ENCODE peak calls at places on chromosomes 1 and 21, in seven cellular contexts. W, L, D, X, S, G and B are unnamed samples. For H3K9me3, the result is how much of the 10 kb centered on the place peaks cover.

GRCh38 chr1:30847358-30847972 is 61.1 kb downstream of the SDC3 start:
- DNase-seq in W (no peak), L (peak), D (no peak), X (peak), S (peak), G (peak), B (peak)

GRCh38 chr1:212288614-212289013 is 3.4 kb downstream of the PPP2R5A start:
- DNase-seq in W (no peak), L (no peak), D (no peak), X (no peak), S (peak), G (no peak), B (no peak)

GRCh38 chr1:45498279-45498678 is 1.6 kb downstream of the CCDC163 start:
- DNase-seq in W (no peak), L (no peak), D (no peak), X (no peak), S (no peak), G (no peak), B (no peak)

GRCh38 chr1:223225481-223225880 is 82.4 kb upstream of the TLR5 start:
- DNase-seq in W (no peak), L (no peak), D (no peak), X (peak), S (no peak), G (no peak), B (no peak)

GRCh38 chr21:29125199-29125598 is 5.2 kb upstream of the MAP3K7CL start:
- DNase-seq in W (no peak), L (no peak), D (no peak), X (no peak), S (no peak), G (no peak), B (no peak)

GRCh38 chr21:29215709-29216108 is 83.0 kb upstream of the BACH1 start:
- DNase-seq in W (no peak), L (peak), D (no peak), X (no peak), S (no peak), G (no peak), B (no peak)

GRCh38 chr1:54498383-54499096 is 49.5 kb upstream of the ACOT11 start:
- DNase-seq in W (no peak), L (no peak), D (no peak), X (no peak), S (no peak), G (no peak), B (no peak)

GRCh38 chr1:184150776-184151531 is 99.4 kb downstream of the TSEN15 start:
- DNase-seq in W (no peak), L (no peak), D (peak), X (no peak), S (peak), G (no peak), B (no peak)

GRCh38 chr1:158150512-158150911 is 30.2 kb upstream of the CD1D start:
- DNase-seq in W (no peak), L (no peak), D (no peak), X (no peak), S (no peak), G (no peak), B (no peak)

GRCh38 chr1:200925821-200926220 is 31.1 kb downstream of the INAVA start:
- DNase-seq in W (no peak), L (no peak), D (no peak), X (no peak), S (peak), G (no peak), B (no peak)

GRCh38 chr1:16071614-16072013 is 1.8 kb downstream of the FAM131C start:
- DNase-seq in W (no peak), L (no peak), D (no peak), X (no peak), S (no peak), G (no peak), B (no peak)

GRCh38 chr1:226655251-226656163 is 83.6 kb downstream of the ITPKB start:
- DNase-seq in W (no peak), L (no peak), D (no peak), X (peak), S (no peak), G (no peak), B (no peak)

GRCh38 chr1:109198043-109198695 is 15.5 kb upstream of the SARS1 start:
- DNase-seq in W (no peak), L (no peak), D (peak), X (no peak), S (peak), G (no peak), B (no peak)

GRCh38 chr1:89466307-89466925 is 58.2 kb upstream of the LRRC8B start:
- DNase-seq in W (no peak), L (no peak), D (no peak), X (no peak), S (peak), G (no peak), B (no peak)

GRCh38 chr1:82086739-82087138 is 286.0 kb downstream of the ADGRL2 start:
- DNase-seq in W (no peak), L (no peak), D (no peak), X (no peak), S (no peak), G (no peak), B (no peak)

GRCh38 chr1:180548686-180549326 is 10.0 kb upstream of the OVAAL start:
- DNase-seq in W (no peak), L (no peak), D (no peak), X (no peak), S (no peak), G (no peak), B (no peak)

GRCh38 chr1:182280521-182280920 is 111.1 kb downstream of the GLUL start:
- DNase-seq in W (no peak), L (no peak), D (no peak), X (no peak), S (no peak), G (no peak), B (no peak)

GRCh38 chr1:36699113-36699512 is 216.4 kb upstream of the CSF3R start:
- DNase-seq in W (no peak), L (no peak), D (no peak), X (no peak), S (no peak), G (no peak), B (no peak)

GRCh38 chr21:24456358-24456757 is 1150.9 kb downstream of the MRPL39 start:
- DNase-seq in W (no peak), L (no peak), D (no peak), X (no peak), S (no peak), G (no peak), B (no peak)

GRCh38 chr1:47853059-47853458 is 144.1 kb downstream of the TRABD2B start:
- DNase-seq in W (no peak), L (no peak), D (no peak), X (no peak), S (no peak), G (no peak), B (no peak)

GRCh38 chr1:154434346-154435075 is 29.4 kb downstream of the IL6R start:
- DNase-seq in W (no peak), L (peak), D (peak), X (no peak), S (peak), G (peak), B (peak)

GRCh38 chr1:110765640-110766335 is 91.0 kb upstream of the KCNA3 start:
- DNase-seq in W (no peak), L (peak), D (no peak), X (no peak), S (peak), G (no peak), B (no peak)

DNA sequence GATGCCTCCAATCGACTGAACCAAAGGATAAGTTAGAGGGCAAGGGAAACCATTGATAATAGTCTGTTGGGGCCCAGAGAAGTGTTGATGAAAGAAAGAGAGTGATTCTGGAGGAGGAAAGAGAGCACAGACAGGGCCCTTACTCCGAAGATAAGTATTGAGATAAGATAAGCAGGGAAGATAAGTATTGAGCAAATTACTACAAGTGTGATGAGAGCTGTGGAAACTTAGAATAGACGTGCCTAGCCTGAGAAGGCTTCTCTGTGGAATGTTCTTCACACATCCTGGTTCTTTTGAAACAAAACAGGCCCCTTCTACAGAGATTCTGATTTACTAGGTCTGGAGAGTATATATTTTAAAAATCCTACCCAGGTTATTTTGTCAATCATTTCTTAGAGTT is 26.4 kb downstream of the FNBP1L start:
- DNase-seq in W (no peak), L (no peak), D (no peak), X (no peak), S (peak), G (no peak), B (no peak)
- H3K9me3 ChIP-seq in W (under half), L (under half), D (under half), X (under half), S (under half), G (under half), B (under half)

GRCh38 chr1:41713141-41713540 is 205.6 kb downstream of the HIVEP3 start:
- DNase-seq in W (no peak), L (no peak), D (no peak), X (no peak), S (no peak), G (no peak), B (no peak)
- H3K9me3 ChIP-seq in W (under half), L (under half), D (under half), X (under half), S (under half), G (under half), B (under half)

GRCh38 chr1:14476170-14476955 is 122.1 kb upstream of the KAZN start:
- DNase-seq in W (no peak), L (no peak), D (no peak), X (no peak), S (peak), G (no peak), B (no peak)

GRCh38 chr1:14482784-14483183 is 115.7 kb upstream of the KAZN start:
- DNase-seq in W (no peak), L (no peak), D (no peak), X (no peak), S (no peak), G (no peak), B (no peak)

GRCh38 chr1:14479865-14480264 is 118.6 kb upstream of the KAZN start:
- DNase-seq in W (no peak), L (no peak), D (no peak), X (no peak), S (no peak), G (no peak), B (no peak)

GRCh38 chr1:14474856-14475255 is 123.6 kb upstream of the KAZN start:
- DNase-seq in W (no peak), L (no peak), D (no peak), X (no peak), S (no peak), G (no peak), B (no peak)

DNA sequence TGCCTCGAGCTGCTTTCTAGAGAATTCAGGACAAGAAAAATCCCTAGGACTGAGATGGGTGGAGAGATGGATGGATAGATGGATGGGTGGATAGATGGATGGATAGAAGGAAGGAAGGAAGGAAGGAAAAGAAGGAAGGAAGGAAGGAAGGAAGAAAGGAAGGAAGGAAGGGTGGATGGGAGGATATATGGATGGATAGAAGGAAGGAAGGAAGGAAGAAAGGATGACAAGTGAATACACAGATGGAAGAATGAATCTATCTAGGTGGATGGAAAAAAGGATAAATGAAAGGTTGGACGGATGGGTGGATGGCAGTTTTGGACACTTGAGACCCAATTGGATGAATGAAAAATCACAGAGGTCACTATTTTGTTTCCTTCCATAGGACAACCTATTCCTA is 120.4 kb upstream of the KAZN start:
- DNase-seq in W (no peak), L (no peak), D (no peak), X (no peak), S (no peak), G (no peak), B (no peak)
- H3K9me3 ChIP-seq in W (under half), L (under half), D (under half), X (under half), S (under half), G (under half), B (under half)

GRCh38 chr1:80961464-80962190 is 839.1 kb upstream of the ADGRL2 start:
- DNase-seq in W (no peak), L (no peak), D (no peak), X (no peak), S (no peak), G (no peak), B (no peak)
- H3K9me3 ChIP-seq in W (under half), L (under half), D (under half), X (under half), S (under half), G (under half), B (under half)

GRCh38 chr21:40504825-40505224 is 342.1 kb downstream of the DSCAM start:
- DNase-seq in W (no peak), L (no peak), D (no peak), X (no peak), S (no peak), G (no peak), B (no peak)

GRCh38 chr21:40507978-40508377 is 339.0 kb downstream of the DSCAM start:
- DNase-seq in W (no peak), L (no peak), D (no peak), X (no peak), S (no peak), G (no peak), B (no peak)

DNA sequence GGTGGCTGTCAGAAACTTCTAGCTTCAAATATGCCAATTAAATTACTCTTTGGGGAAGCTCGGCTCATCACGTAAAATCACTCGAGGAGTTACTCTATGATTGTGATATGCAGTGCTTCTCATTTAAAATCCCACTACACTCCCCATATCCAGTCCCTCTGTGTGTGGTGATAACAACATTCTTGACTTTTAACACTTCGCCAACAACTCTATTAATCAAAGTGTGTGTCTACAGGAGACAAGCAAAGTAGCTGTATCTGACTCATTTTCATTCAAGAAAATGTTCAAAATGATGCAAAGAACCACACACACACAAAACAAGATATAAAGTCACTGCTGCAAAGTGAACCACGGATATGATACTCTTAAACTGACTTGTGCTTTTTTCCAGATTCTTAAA is 341.3 kb downstream of the DSCAM start:
- DNase-seq in W (no peak), L (no peak), D (no peak), X (no peak), S (no peak), G (no peak), B (no peak)
- H3K9me3 ChIP-seq in W (under half), L (under half), D (under half), X (under half), S (under half), G (under half), B (under half)

DNA sequence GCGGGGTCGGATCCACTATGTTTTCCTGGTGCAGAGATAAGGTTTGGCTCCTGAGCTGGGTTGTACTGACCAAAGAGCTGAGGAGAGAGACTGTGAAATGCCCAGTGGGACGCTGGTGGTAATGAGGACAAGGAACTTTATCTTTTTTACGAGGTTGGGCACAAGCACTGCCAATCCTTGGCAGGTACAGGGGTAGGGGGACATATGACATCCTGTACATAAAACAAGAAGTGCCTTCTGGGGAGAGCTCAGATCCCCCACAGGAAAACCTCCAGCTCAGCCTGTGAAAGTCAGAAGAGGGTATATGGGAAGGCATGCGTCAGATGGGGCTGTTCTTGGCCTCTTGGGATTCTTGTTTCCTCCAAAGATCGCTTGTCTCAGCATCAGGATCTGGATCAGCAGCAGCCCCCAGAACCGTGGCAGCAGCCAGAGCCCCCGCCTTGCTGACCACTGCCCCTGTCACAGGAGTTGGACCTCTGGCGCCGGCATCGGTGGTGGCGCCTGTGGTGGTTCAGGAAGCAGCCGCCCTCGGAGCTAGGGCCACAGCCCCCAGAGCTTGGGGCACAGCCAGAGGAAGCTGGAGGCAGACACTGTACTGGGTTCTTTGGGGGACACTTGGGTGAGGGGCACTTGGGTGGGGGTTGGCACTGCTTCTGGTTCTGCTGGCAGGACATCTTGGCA is 905 bp downstream of the LCE3E start:
- DNase-seq in W (no peak), L (no peak), D (no peak), X (no peak), S (no peak), G (no peak), B (no peak)
- H3K9me3 ChIP-seq in W (under half), L (under half), D (under half), X (half or more), S (under half), G (under half), B (under half)

GRCh38 chr1:246519514-246519913 is 12.4 kb upstream of the SMYD3 start:
- DNase-seq in W (no peak), L (no peak), D (no peak), X (no peak), S (no peak), G (no peak), B (no peak)
- H3K9me3 ChIP-seq in W (under half), L (under half), D (under half), X (under half), S (under half), G (under half), B (under half)

GRCh38 chr1:4118746-4119515 is 218.9 kb upstream of the C1orf174 start:
- DNase-seq in W (no peak), L (no peak), D (no peak), X (no peak), S (no peak), G (no peak), B (no peak)

GRCh38 chr1:4121834-4122512 is 221.9 kb upstream of the C1orf174 start:
- DNase-seq in W (no peak), L (no peak), D (no peak), X (no peak), S (no peak), G (no peak), B (no peak)

GRCh38 chr1:4119516-4120220 is 219.6 kb upstream of the C1orf174 start:
- DNase-seq in W (no peak), L (no peak), D (no peak), X (peak), S (no peak), G (no peak), B (no peak)

GRCh38 chr1:4121293-4121684 is 221.2 kb upstream of the C1orf174 start:
- DNase-seq in W (no peak), L (no peak), D (no peak), X (no peak), S (no peak), G (no peak), B (no peak)

DNA sequence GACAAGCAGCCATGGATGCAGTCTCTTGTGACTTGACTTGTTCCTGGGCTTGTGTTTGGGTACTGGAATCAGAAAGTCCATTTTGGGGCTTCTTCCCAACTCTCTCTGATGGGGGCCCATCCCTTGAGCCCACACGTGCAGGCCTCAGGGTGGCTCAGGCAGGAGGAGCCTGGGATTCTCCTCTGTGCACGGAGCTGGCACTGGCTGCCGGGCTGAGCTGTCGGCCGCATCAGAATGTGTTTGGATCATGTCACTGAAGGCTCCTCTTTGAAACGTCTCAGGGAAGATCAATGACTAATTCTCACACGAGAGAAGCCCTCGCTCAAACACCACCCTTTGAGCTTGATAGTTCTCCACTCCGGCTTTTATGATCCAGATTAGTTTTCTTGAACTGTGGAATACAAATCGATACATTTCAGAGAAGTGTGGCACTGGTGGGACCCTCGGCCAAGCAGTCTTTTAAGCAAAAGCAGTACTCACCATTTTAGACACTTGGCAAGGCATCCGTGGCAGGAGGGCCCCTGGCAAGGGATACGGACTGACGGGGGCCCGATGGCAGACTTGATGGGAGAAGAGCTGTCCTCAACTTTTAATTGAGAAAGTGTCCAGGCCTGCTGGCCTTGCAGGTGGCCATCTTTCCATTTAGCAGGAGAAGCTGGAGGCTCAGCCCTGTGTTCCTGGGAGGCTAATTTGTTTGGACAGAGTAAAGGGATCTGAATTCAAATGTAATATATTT is 220.7 kb upstream of the C1orf174 start:
- DNase-seq in W (no peak), L (no peak), D (no peak), X (no peak), S (no peak), G (no peak), B (no peak)
- H3K9me3 ChIP-seq in W (under half), L (under half), D (under half), X (under half), S (under half), G (under half), B (under half)

GRCh38 chr1:49102752-49103151 is 326.1 kb upstream of the BEND5 start:
- DNase-seq in W (no peak), L (no peak), D (no peak), X (no peak), S (peak), G (no peak), B (no peak)
- H3K9me3 ChIP-seq in W (under half), L (under half), D (under half), X (under half), S (under half), G (under half), B (under half)

GRCh38 chr1:4055677-4055967 is 155.6 kb upstream of the C1orf174 start:
- DNase-seq in W (no peak), L (no peak), D (no peak), X (no peak), S (no peak), G (no peak), B (no peak)
- H3K9me3 ChIP-seq in W (under half), L (under half), D (under half), X (under half), S (under half), G (under half), B (under half)